ENCODE peak calls at places on chromosomes 2 and 18, in ten cellular contexts. C is GM18507; P is GM12865; I is Ammon's horn; A is stimulated activated CD4-positive, alpha-beta T cell treated with anti-CD3 and anti-CD28 coated beads, Interleukin-2, amount 100 ng/mL, for 48 hours; K is substantia nigra; H is transverse colon; V is heart left ventricle; W is stimulated activated CD8-positive, alpha-beta memory T cell treated with anti-CD3 and anti-CD28 coated beads, Interleukin-2, amount 100 ng/mL, for 48 hours; G is memory B cell. F is an unnamed sample.

GRCh38 chr2:99651930-99652670 is 162.3 kb upstream of the REV1 start:
- DNase-seq in G (no peak), K (no peak), H (no peak), C (no peak), I (no peak), V (no peak), A (no peak), W (no peak), P (no peak), F (no peak)

GRCh38 chr2:229235136-229235914 is 35.8 kb downstream of the PID1 start:
- DNase-seq in C (no peak), H (no peak), W (no peak), K (no peak), P (no peak), V (no peak), I (no peak), A (no peak), G (no peak), F (no peak)

GRCh38 chr18:59232309-59233016 is 12.5 kb downstream of the GRP start:
- DNase-seq in V (no peak), I (no peak), K (no peak), C (no peak), P (no peak), G (no peak), A (no peak), H (no peak), W (no peak), F (no peak)

GRCh38 chr2:79453918-79454317 is 58.9 kb upstream of the CTNNA2 start:
- DNase-seq in A (no peak), I (no peak), V (no peak), P (no peak), G (no peak), C (no peak), W (no peak), K (no peak), H (no peak), F (no peak)

GRCh38 chr18:33901894-33902512 is 322.7 kb downstream of the NOL4 start:
- DNase-seq in A (no peak), G (no peak), W (no peak), H (no peak), P (no peak), C (no peak), K (no peak), I (no peak), V (no peak), F (no peak)

GRCh38 chr18:48542513-48543181 is 3.8 kb downstream of the CTIF start:
- DNase-seq in V (no peak), A (no peak), W (peak), H (no peak), G (no peak), C (no peak), I (no peak), P (no peak), K (no peak), F (no peak)

GRCh38 chr18:59325965-59326364 is 7.5 kb upstream of the CPLX4 start:
- DNase-seq in G (no peak), K (no peak), C (no peak), A (no peak), V (no peak), I (no peak), W (no peak), H (no peak), P (no peak), F (no peak)

GRCh38 chr2:3959372-3959771 is 256.0 kb downstream of the DCDC2C start:
- DNase-seq in W (no peak), H (no peak), K (no peak), G (no peak), A (no peak), V (no peak), C (peak), I (peak), P (peak), F (no peak)

GRCh38 chr2:183123959-183124221 is 353 bp upstream of the NUP35 start:
- DNase-seq in P (no peak), V (no peak), K (no peak), I (no peak), W (no peak), G (no peak), A (no peak), C (peak), H (no peak), F (no peak)

GRCh38 chr2:61335226-61335625 is 135.7 kb downstream of the USP34 start:
- DNase-seq in A (no peak), I (no peak), W (no peak), P (no peak), K (no peak), C (no peak), G (no peak), V (no peak), H (no peak), F (no peak)

GRCh38 chr2:165391791-165392190 is 77.7 kb upstream of the CSRNP3 start:
- DNase-seq in W (no peak), I (no peak), K (no peak), C (no peak), G (no peak), P (no peak), H (no peak), V (no peak), A (no peak), F (no peak)

GRCh38 chr18:31042391-31043181 is at the start of gene DSC3:
- DNase-seq in V (no peak), P (no peak), A (no peak), W (no peak), C (no peak), H (peak), I (no peak), K (no peak), G (no peak), F (no peak)

GRCh38 chr18:12907258-12907925 is 23.4 kb upstream of the PTPN2 start:
- DNase-seq in A (no peak), V (no peak), W (no peak), H (no peak), P (no peak), C (no peak), I (no peak), K (no peak), G (no peak), F (no peak)

GRCh38 chr18:47184419-47185050 is 8.4 kb upstream of the IER3IP1 start:
- DNase-seq in I (no peak), K (no peak), A (no peak), H (no peak), C (no peak), G (no peak), W (no peak), P (peak), V (no peak), F (no peak)

GRCh38 chr2:48199076-48199475 is 292.8 kb upstream of the FBXO11 start:
- DNase-seq in I (no peak), A (no peak), P (no peak), G (no peak), K (no peak), W (no peak), C (no peak), H (no peak), V (no peak), F (no peak)

GRCh38 chr2:177644838-177645237 is 252.3 kb downstream of the AGPS start:
- DNase-seq in C (no peak), G (no peak), K (no peak), V (no peak), H (no peak), W (no peak), I (no peak), A (no peak), P (no peak), F (no peak)

GRCh38 chr2:27379840-27380625 is 501 bp downstream of the ZNF513 start:
- DNase-seq in V (peak), K (peak), I (peak), C (peak), A (no peak), G (no peak), W (peak), P (peak), H (peak), F (peak)

GRCh38 chr2:182360012-182360662 is 66.7 kb downstream of the PDE1A start:
- DNase-seq in V (peak), K (no peak), G (no peak), W (no peak), I (no peak), A (no peak), P (no peak), H (peak), C (no peak), F (no peak)

GRCh38 chr2:17672583-17673317 is 80.9 kb downstream of the SMC6 start:
- DNase-seq in K (no peak), W (no peak), G (no peak), P (peak), C (no peak), I (no peak), A (no peak), H (no peak), V (no peak), F (no peak)

GRCh38 chr2:29765711-29766110 is 155.7 kb downstream of the ALK start:
- DNase-seq in C (no peak), I (no peak), A (no peak), H (no peak), W (no peak), V (no peak), G (no peak), K (no peak), P (no peak), F (no peak)

GRCh38 chr2:177031435-177032222 is 181.0 kb upstream of the HNRNPA3 start:
- DNase-seq in G (no peak), V (no peak), C (no peak), K (no peak), P (no peak), H (no peak), W (no peak), I (peak), A (no peak), F (no peak)

GRCh38 chr2:238083919-238084318 is 16.2 kb upstream of the ESPNL start:
- DNase-seq in W (no peak), P (no peak), G (no peak), A (no peak), V (no peak), K (no peak), C (no peak), H (no peak), I (no peak), F (no peak)

GRCh38 chr18:79439201-79440023 is 43.7 kb downstream of the NFATC1 start:
- DNase-seq in A (peak), V (no peak), H (no peak), G (no peak), P (no peak), I (no peak), W (no peak), K (no peak), C (no peak), F (no peak)

GRCh38 chr2:239644016-239644415 is 243.2 kb upstream of the HDAC4 start:
- DNase-seq in C (no peak), W (no peak), G (no peak), V (no peak), H (no peak), I (no peak), K (no peak), A (no peak), P (peak), F (no peak)

GRCh38 chr2:229133155-229133772 is 137.8 kb downstream of the PID1 start:
- DNase-seq in G (no peak), I (peak), A (no peak), H (peak), V (no peak), P (peak), C (no peak), W (no peak), K (no peak), F (no peak)

GRCh38 chr18:12686100-12686499 is 16.4 kb downstream of the CEP76 start:
- DNase-seq in H (no peak), P (peak), A (no peak), W (no peak), C (no peak), G (no peak), K (no peak), V (no peak), I (no peak), F (no peak)

F was measured in ovary.